ENCODE peak calls at places on chromosomes 7 and 10, in seven cellular contexts. One of them, this sample, is unnamed.

GRCh38 chr10:103619424-103620356 is 126.2 kb downstream of the NEURL1 start:
- DNase-seq in brain microvascular endothelial cell: no peak
- DNase-seq in WERI-Rb-1: no peak
- DNase-seq in lower leg skin: no peak
- DNase-seq in MM.1S: no peak
- DNase-seq in right lobe of liver: no peak
- DNase-seq in HFF-Myc: no peak
- DNase-seq in this sample: no peak

GRCh38 chr10:130757821-130758489 is 553.6 kb downstream of the TCERG1L start:
- DNase-seq in WERI-Rb-1: no peak
- DNase-seq in brain microvascular endothelial cell: no peak
- DNase-seq in lower leg skin: no peak
- DNase-seq in right lobe of liver: no peak
- DNase-seq in MM.1S: no peak
- DNase-seq in HFF-Myc: no peak
- DNase-seq in this sample: no peak

GRCh38 chr10:100874702-100875483 is 37.9 kb upstream of the SLF2 start:
- DNase-seq in brain microvascular endothelial cell: no peak
- DNase-seq in right lobe of liver: no peak
- DNase-seq in MM.1S: no peak
- DNase-seq in lower leg skin: no peak
- DNase-seq in HFF-Myc: no peak
- DNase-seq in WERI-Rb-1: no peak
- DNase-seq in this sample: no peak

GRCh38 chr7:71871446-71871845 is 540.7 kb downstream of the CALN1 start:
- DNase-seq in WERI-Rb-1: no peak
- DNase-seq in HFF-Myc: no peak
- DNase-seq in MM.1S: no peak
- DNase-seq in brain microvascular endothelial cell: no peak
- DNase-seq in right lobe of liver: no peak
- DNase-seq in lower leg skin: no peak
- DNase-seq in this sample: no peak

GRCh38 chr10:37803269-37803668 is 54.1 kb downstream of the ZNF248 start:
- DNase-seq in right lobe of liver: no peak
- DNase-seq in WERI-Rb-1: no peak
- DNase-seq in brain microvascular endothelial cell: no peak
- DNase-seq in lower leg skin: no peak
- DNase-seq in HFF-Myc: no peak
- DNase-seq in MM.1S: no peak
- DNase-seq in this sample: no peak

GRCh38 chr10:107144490-107144889 is 20.0 kb downstream of the SORCS1 start:
- DNase-seq in right lobe of liver: no peak
- DNase-seq in HFF-Myc: no peak
- DNase-seq in MM.1S: no peak
- DNase-seq in brain microvascular endothelial cell: no peak
- DNase-seq in lower leg skin: no peak
- DNase-seq in WERI-Rb-1: peak; percentile 36
- DNase-seq in this sample: no peak

GRCh38 chr10:73433538-73433867 is at the start of gene MSS51:
- DNase-seq in MM.1S: no peak
- DNase-seq in lower leg skin: no peak
- DNase-seq in right lobe of liver: no peak
- DNase-seq in brain microvascular endothelial cell: no peak
- DNase-seq in HFF-Myc: no peak
- DNase-seq in WERI-Rb-1: no peak
- DNase-seq in this sample: no peak

GRCh38 chr7:130926021-130926691 is 192.1 kb upstream of the KLF14 start:
- DNase-seq in right lobe of liver: no peak
- DNase-seq in brain microvascular endothelial cell: no peak
- DNase-seq in WERI-Rb-1: no peak
- DNase-seq in HFF-Myc: no peak
- DNase-seq in lower leg skin: no peak
- DNase-seq in MM.1S: no peak
- DNase-seq in this sample: no peak

GRCh38 chr7:4159761-4160554 is 522.1 kb upstream of the FOXK1 start:
- DNase-seq in brain microvascular endothelial cell: no peak
- DNase-seq in lower leg skin: no peak
- DNase-seq in WERI-Rb-1: no peak
- DNase-seq in MM.1S: no peak
- DNase-seq in right lobe of liver: no peak
- DNase-seq in HFF-Myc: no peak
- DNase-seq in this sample: no peak

GRCh38 chr10:74925716-74926115 is 99.3 kb downstream of the KAT6B start:
- DNase-seq in right lobe of liver: no peak
- DNase-seq in WERI-Rb-1: no peak
- DNase-seq in lower leg skin: no peak
- DNase-seq in MM.1S: no peak
- DNase-seq in HFF-Myc: no peak
- DNase-seq in brain microvascular endothelial cell: no peak
- DNase-seq in this sample: no peak

GRCh38 chr7:45082031-45082830 is 6.5 kb downstream of the NACAD start:
- DNase-seq in lower leg skin: no peak
- DNase-seq in WERI-Rb-1: no peak
- DNase-seq in HFF-Myc: no peak
- DNase-seq in MM.1S: no peak
- DNase-seq in right lobe of liver: no peak
- DNase-seq in brain microvascular endothelial cell: no peak
- DNase-seq in this sample: no peak

GRCh38 chr10:75956624-75957023 is 525.2 kb downstream of the LRMDA start:
- DNase-seq in right lobe of liver: no peak
- DNase-seq in WERI-Rb-1: peak; percentile 35
- DNase-seq in HFF-Myc: no peak
- DNase-seq in brain microvascular endothelial cell: no peak
- DNase-seq in lower leg skin: no peak
- DNase-seq in MM.1S: no peak
- DNase-seq in this sample: no peak

GRCh38 chr10:119449760-119450461 is 92.6 kb downstream of the RGS10 start:
- DNase-seq in lower leg skin: peak; percentile 75
- DNase-seq in brain microvascular endothelial cell: peak; percentile 80
- DNase-seq in HFF-Myc: peak; percentile 15
- DNase-seq in right lobe of liver: no peak
- DNase-seq in WERI-Rb-1: no peak
- DNase-seq in MM.1S: no peak
- DNase-seq in this sample: no peak

GRCh38 chr7:105860793-105861192 is 15.6 kb downstream of the ATXN7L1 start:
- DNase-seq in right lobe of liver: no peak
- DNase-seq in brain microvascular endothelial cell: no peak
- DNase-seq in WERI-Rb-1: no peak
- DNase-seq in HFF-Myc: no peak
- DNase-seq in lower leg skin: no peak
- DNase-seq in MM.1S: no peak
- DNase-seq in this sample: no peak

GRCh38 chr10:123864923-123865322 is 26.7 kb downstream of the CPXM2 start:
- DNase-seq in right lobe of liver: no peak
- DNase-seq in MM.1S: no peak
- DNase-seq in HFF-Myc: no peak
- DNase-seq in lower leg skin: no peak
- DNase-seq in brain microvascular endothelial cell: no peak
- DNase-seq in WERI-Rb-1: no peak
- DNase-seq in this sample: no peak

GRCh38 chr7:91342402-91342801 is 78.2 kb downstream of the FZD1 start:
- DNase-seq in WERI-Rb-1: no peak
- DNase-seq in brain microvascular endothelial cell: no peak
- DNase-seq in HFF-Myc: no peak
- DNase-seq in lower leg skin: no peak
- DNase-seq in MM.1S: no peak
- DNase-seq in right lobe of liver: no peak
- DNase-seq in this sample: no peak

GRCh38 chr10:3406556-3406955 is 234.0 kb upstream of the PITRM1 start:
- DNase-seq in brain microvascular endothelial cell: no peak
- DNase-seq in lower leg skin: no peak
- DNase-seq in MM.1S: no peak
- DNase-seq in right lobe of liver: no peak
- DNase-seq in HFF-Myc: no peak
- DNase-seq in WERI-Rb-1: no peak
- DNase-seq in this sample: no peak

GRCh38 chr10:92834981-92835380 is 13.3 kb upstream of the EXOC6 start:
- DNase-seq in WERI-Rb-1: no peak
- DNase-seq in brain microvascular endothelial cell: no peak
- DNase-seq in lower leg skin: no peak
- DNase-seq in HFF-Myc: no peak
- DNase-seq in MM.1S: no peak
- DNase-seq in right lobe of liver: no peak
- DNase-seq in this sample: no peak

GRCh38 chr10:92844746-92845145 is 3.6 kb upstream of the EXOC6 start:
- DNase-seq in lower leg skin: no peak
- DNase-seq in brain microvascular endothelial cell: no peak
- DNase-seq in right lobe of liver: no peak
- DNase-seq in MM.1S: no peak
- DNase-seq in HFF-Myc: no peak
- DNase-seq in WERI-Rb-1: no peak
- DNase-seq in this sample: no peak

GRCh38 chr10:92837462-92837861 is 10.9 kb upstream of the EXOC6 start:
- DNase-seq in lower leg skin: no peak
- DNase-seq in MM.1S: no peak
- DNase-seq in right lobe of liver: no peak
- DNase-seq in HFF-Myc: no peak
- DNase-seq in WERI-Rb-1: no peak
- DNase-seq in brain microvascular endothelial cell: no peak
- DNase-seq in this sample: no peak

GRCh38 chr10:92834331-92834730 is 14.0 kb upstream of the EXOC6 start:
- DNase-seq in WERI-Rb-1: no peak
- DNase-seq in right lobe of liver: no peak
- DNase-seq in MM.1S: no peak
- DNase-seq in HFF-Myc: no peak
- DNase-seq in brain microvascular endothelial cell: no peak
- DNase-seq in lower leg skin: no peak
- DNase-seq in this sample: no peak

GRCh38 chr10:92839191-92840085 is 8.9 kb upstream of the EXOC6 start:
- DNase-seq in lower leg skin: no peak
- DNase-seq in brain microvascular endothelial cell: peak; percentile 60
- DNase-seq in MM.1S: peak; percentile 38
- DNase-seq in WERI-Rb-1: peak; percentile 74
- DNase-seq in right lobe of liver: peak; percentile 83
- DNase-seq in HFF-Myc: peak; percentile 84
- DNase-seq in this sample: no peak
- TF ChIP-seq CTCF in lower leg skin: no peak
- TF ChIP-seq CTCF in brain microvascular endothelial cell: peak; percentile 63
- TF ChIP-seq CTCF in MM.1S: peak; percentile 76
- TF ChIP-seq CTCF in WERI-Rb-1: peak; percentile 47
- TF ChIP-seq CTCF in right lobe of liver: peak; percentile 17
- TF ChIP-seq CTCF in HFF-Myc: peak; percentile 54
- TF ChIP-seq CTCF in this sample: peak; percentile 74

DNA sequence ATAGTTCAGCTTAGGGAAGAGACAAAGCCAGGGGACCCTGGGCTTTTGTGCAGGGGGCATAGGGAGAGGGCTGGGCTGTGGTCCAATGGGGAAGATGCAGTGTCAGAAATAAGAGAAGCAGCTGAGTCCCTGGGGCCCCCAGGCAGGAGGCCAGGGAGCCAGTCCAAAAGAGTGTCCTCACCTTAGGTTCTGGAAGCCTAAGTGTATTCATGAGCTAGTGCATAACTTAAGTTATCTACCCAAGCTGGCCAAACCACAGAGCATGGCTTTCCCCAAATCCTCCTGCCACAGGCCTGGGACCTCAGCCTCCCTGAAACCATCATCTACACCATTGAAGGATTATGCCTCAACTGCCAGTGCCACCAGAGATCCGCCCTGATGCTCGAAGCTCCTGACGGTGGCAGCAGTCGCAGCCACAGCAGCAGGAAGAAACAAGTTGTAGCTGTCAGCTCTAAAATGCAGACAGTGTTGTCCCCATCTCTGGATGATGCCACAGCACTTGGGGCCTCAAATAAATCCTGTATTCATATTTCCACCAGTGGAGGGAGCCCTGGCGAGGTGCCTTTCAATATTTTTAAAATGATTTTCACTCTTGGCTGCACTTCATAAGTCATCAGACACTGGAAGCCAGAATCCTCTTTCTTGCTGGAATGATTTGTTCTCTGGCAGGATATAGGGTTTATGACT is 574.6 kb downstream of the GRID1 start:
- DNase-seq in WERI-Rb-1: no peak
- DNase-seq in MM.1S: no peak
- DNase-seq in HFF-Myc: no peak
- DNase-seq in lower leg skin: peak; percentile 36
- DNase-seq in right lobe of liver: no peak
- DNase-seq in brain microvascular endothelial cell: peak; percentile 17
- DNase-seq in this sample: no peak
- TF ChIP-seq CTCF in WERI-Rb-1: peak; percentile 36
- TF ChIP-seq CTCF in MM.1S: no peak
- TF ChIP-seq CTCF in HFF-Myc: no peak
- TF ChIP-seq CTCF in lower leg skin: no peak
- TF ChIP-seq CTCF in right lobe of liver: peak; percentile 27
- TF ChIP-seq CTCF in brain microvascular endothelial cell: no peak
- TF ChIP-seq CTCF in this sample: peak; percentile 49

DNA sequence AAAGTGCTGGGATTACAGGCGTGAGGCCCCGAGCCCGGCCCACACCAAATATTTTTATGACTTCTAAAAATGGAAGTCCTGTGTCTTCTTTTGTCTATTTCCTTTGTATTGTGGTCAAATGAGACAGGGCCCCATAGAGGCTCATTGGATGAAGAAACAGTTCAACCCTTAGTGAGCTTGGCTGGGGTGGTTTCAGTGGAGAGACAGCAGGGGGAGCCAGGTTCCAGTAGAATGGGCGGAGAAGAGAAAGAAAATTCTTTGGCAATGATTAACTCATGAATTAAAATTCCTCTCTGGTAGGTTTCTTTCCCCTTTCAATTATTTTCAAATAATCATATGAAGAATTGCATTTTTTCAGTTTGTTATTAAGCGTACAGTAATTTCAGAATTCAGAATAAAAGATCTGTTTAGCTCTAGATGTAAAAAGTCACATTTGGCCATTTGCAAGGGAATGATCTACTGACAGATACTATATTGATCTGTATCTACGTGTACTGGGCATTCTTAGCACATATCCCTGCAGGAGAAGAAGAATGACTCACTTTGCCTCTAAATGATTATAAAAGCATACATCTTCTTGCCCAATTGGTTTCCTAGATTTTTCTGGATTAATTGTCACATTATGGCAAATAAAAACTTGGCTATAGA is 43.2 kb downstream of the PNLIPRP3 start:
- DNase-seq in MM.1S: peak; percentile 49
- DNase-seq in right lobe of liver: peak; percentile 35
- DNase-seq in WERI-Rb-1: peak; percentile 42
- DNase-seq in lower leg skin: no peak
- DNase-seq in HFF-Myc: peak; percentile 1
- DNase-seq in brain microvascular endothelial cell: peak; percentile 1
- DNase-seq in this sample: no peak
- TF ChIP-seq CTCF in MM.1S: peak; percentile 70
- TF ChIP-seq CTCF in right lobe of liver: peak; percentile 71
- TF ChIP-seq CTCF in WERI-Rb-1: peak; percentile 57
- TF ChIP-seq CTCF in lower leg skin: no peak
- TF ChIP-seq CTCF in HFF-Myc: peak; percentile 46
- TF ChIP-seq CTCF in brain microvascular endothelial cell: peak; percentile 56
- TF ChIP-seq CTCF in this sample: peak; percentile 55

DNA sequence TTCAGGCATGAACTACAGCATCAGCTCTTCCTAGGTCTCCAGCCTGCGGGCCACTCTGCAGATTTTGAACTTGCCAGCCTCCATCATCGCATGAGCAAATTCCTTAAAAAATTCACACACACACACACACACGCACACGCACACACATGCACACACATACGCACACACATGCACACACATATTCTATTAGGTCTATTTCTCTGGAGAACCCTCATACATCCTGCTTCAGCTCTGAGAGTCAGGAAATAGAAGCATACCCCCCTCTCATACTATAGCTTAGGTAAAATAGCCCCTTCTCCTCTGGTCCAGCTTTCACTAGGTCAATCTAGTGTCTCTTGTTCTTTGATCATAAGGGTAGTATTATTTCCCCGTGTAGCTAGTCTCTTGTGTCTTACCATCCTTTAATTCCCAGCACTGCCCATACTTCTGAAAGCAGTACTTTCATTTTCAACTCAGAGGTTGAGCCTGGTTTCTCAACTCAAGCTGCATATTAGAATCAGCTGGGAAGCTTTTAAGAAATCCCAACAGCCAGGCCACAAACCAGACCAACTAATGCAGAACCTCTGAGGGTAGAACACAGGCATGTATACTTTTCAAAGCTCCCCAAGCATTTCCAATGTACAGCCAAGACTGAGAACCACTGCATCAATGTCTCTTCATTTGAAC is 30.9 kb upstream of the ITGB8 start:
- DNase-seq in MM.1S: peak; percentile 80
- DNase-seq in HFF-Myc: no peak
- DNase-seq in lower leg skin: no peak
- DNase-seq in WERI-Rb-1: no peak
- DNase-seq in right lobe of liver: no peak
- DNase-seq in brain microvascular endothelial cell: peak; percentile 24
- DNase-seq in this sample: no peak
- TF ChIP-seq CTCF in MM.1S: no peak
- TF ChIP-seq CTCF in HFF-Myc: no peak
- TF ChIP-seq CTCF in lower leg skin: no peak
- TF ChIP-seq CTCF in WERI-Rb-1: no peak
- TF ChIP-seq CTCF in right lobe of liver: no peak
- TF ChIP-seq CTCF in brain microvascular endothelial cell: no peak
- TF ChIP-seq CTCF in this sample: no peak

This sample was measured in type B pancreatic cell.